ENCODE peak calls at places on chromosomes 12 and 14, in ten cellular contexts. L is AG10803; I is cardiac muscle cell; P is CD8-positive, alpha-beta T cell; Z is chondrocyte; Y is neural progenitor cell; B is progenitor cell of endocrine pancreas; F is AG04450; M is PC-3; C is mesothelial cell of epicardium. R is an unnamed sample.

GRCh38 chr14:103552011-103552797 is 10.3 kb downstream of the BAG5 start:
- DNase-seq in C (no peak), Y (no peak), P (no peak), M (peak), B (no peak), F (no peak), L (peak), I (peak), Z (peak), R (no peak)

GRCh38 chr14:100364403-100364802 is 41.3 kb downstream of the SLC25A47 start:
- DNase-seq in L (no peak), I (no peak), F (no peak), B (no peak), P (no peak), C (no peak), Y (no peak), M (no peak), Z (no peak), R (no peak)

GRCh38 chr12:115871714-115872113 is 405.8 kb downstream of the MED13L start:
- DNase-seq in F (no peak), B (no peak), P (no peak), L (peak), Y (peak), M (peak), Z (no peak), I (peak), C (no peak), R (peak)

GRCh38 chr12:44589697-44590096 is 286.4 kb downstream of the NELL2 start:
- DNase-seq in L (no peak), B (no peak), Z (no peak), M (peak), P (no peak), Y (no peak), I (no peak), F (no peak), C (no peak), R (no peak)

GRCh38 chr12:53230971-53231858 is 794 bp downstream of the RARG start:
- DNase-seq in C (no peak), Y (no peak), L (no peak), I (no peak), Z (no peak), B (no peak), P (no peak), F (no peak), M (no peak), R (no peak)

GRCh38 chr12:109477963-109478315 is 505 bp downstream of the UBE3B start:
- DNase-seq in M (no peak), C (no peak), I (no peak), Y (no peak), B (no peak), P (no peak), F (no peak), Z (no peak), L (no peak), R (no peak)

GRCh38 chr12:120234643-120235368 is 30.7 kb downstream of the PXN start:
- DNase-seq in Y (peak), Z (no peak), F (peak), C (peak), L (peak), I (peak), B (no peak), M (peak), P (no peak), R (peak)

GRCh38 chr14:72907886-72908285 is 14.0 kb upstream of the DPF3 start:
- DNase-seq in L (peak), B (no peak), C (no peak), I (peak), Y (no peak), F (no peak), M (peak), P (no peak), Z (no peak), R (peak)

GRCh38 chr14:69101331-69101826 is 51.5 kb downstream of the DCAF5 start:
- DNase-seq in C (no peak), Z (no peak), B (no peak), L (peak), Y (peak), P (no peak), I (peak), M (peak), F (peak), R (peak)

GRCh38 chr12:69431604-69432222 is 38.5 kb upstream of the FRS2 start:
- DNase-seq in P (no peak), Z (no peak), L (no peak), F (no peak), C (no peak), B (no peak), I (no peak), Y (no peak), M (no peak), R (no peak)

GRCh38 chr14:101147848-101148247 is 244.3 kb upstream of the RTL1 start:
- DNase-seq in Y (no peak), Z (no peak), P (no peak), I (no peak), F (no peak), L (no peak), M (no peak), B (no peak), C (no peak), R (no peak)

GRCh38 chr12:122080149-122081107 is 1.9 kb downstream of the MLXIP start:
- DNase-seq in Z (peak), M (peak), P (no peak), L (peak), C (no peak), Y (peak), B (no peak), I (peak), F (peak), R (peak)

GRCh38 chr12:123772074-123772473 is 10.0 kb downstream of the DNAH10 start:
- DNase-seq in B (no peak), L (no peak), Z (no peak), F (no peak), P (no peak), M (no peak), C (no peak), Y (no peak), I (no peak), R (no peak)

GRCh38 chr12:44771485-44771884 is 104.6 kb downstream of the NELL2 start:
- DNase-seq in L (no peak), C (no peak), B (no peak), I (no peak), P (no peak), Y (no peak), Z (no peak), F (no peak), M (no peak), R (no peak)

GRCh38 chr12:88242161-88242925 is 100.2 kb downstream of the TMTC3 start:
- DNase-seq in M (peak), I (peak), L (peak), Y (no peak), B (no peak), Z (no peak), F (peak), P (no peak), C (no peak), R (peak)

GRCh38 chr12:109923481-109924245 is 23.6 kb downstream of the TCHP start:
- DNase-seq in P (no peak), C (no peak), B (no peak), F (no peak), L (no peak), Y (no peak), I (no peak), Z (peak), M (no peak), R (no peak)

GRCh38 chr12:119819322-119819721 is 57.8 kb downstream of the CIT start:
- DNase-seq in I (no peak), F (no peak), C (no peak), Z (no peak), P (no peak), M (no peak), L (no peak), Y (no peak), B (no peak), R (no peak)

GRCh38 chr12:59429766-59430165 is 166.1 kb upstream of the SLC16A7 start:
- DNase-seq in F (peak), L (peak), P (no peak), Z (no peak), I (no peak), B (no peak), C (no peak), M (no peak), Y (no peak), R (no peak)

GRCh38 chr14:91256661-91257060 is 12.2 kb upstream of the GPR68 start:
- DNase-seq in B (no peak), I (peak), C (no peak), P (no peak), F (no peak), Y (no peak), Z (no peak), L (no peak), M (no peak), R (no peak)

GRCh38 chr12:124565071-124565491 is 2.3 kb downstream of the NCOR2 start:
- DNase-seq in L (no peak), I (no peak), M (no peak), B (peak), F (no peak), P (no peak), Z (peak), Y (peak), C (no peak), R (no peak)

GRCh38 chr12:82378997-82379396 is 20.7 kb downstream of the METTL25 start:
- DNase-seq in F (no peak), I (no peak), Z (no peak), P (no peak), C (no peak), B (no peak), M (no peak), Y (no peak), L (no peak), R (no peak)

GRCh38 chr14:65922166-65922565 is 509.6 kb downstream of the FUT8 start:
- DNase-seq in P (no peak), M (no peak), Z (no peak), C (no peak), L (peak), B (no peak), F (no peak), I (no peak), Y (no peak), R (no peak)

GRCh38 chr12:81295286-81295685 is 217.4 kb downstream of the ACSS3 start:
- DNase-seq in B (no peak), Z (no peak), Y (no peak), F (no peak), I (no peak), P (no peak), M (no peak), L (no peak), C (no peak), R (no peak)

GRCh38 chr12:45439039-45439438 is 223.1 kb downstream of the ANO6 start:
- DNase-seq in L (no peak), F (no peak), Y (no peak), Z (no peak), P (no peak), I (no peak), B (no peak), M (peak), C (no peak), R (peak)

GRCh38 chr12:12081836-12082497 is 11.2 kb downstream of the BCL2L14 start:
- DNase-seq in C (no peak), Y (peak), Z (no peak), I (peak), F (no peak), L (peak), P (no peak), B (no peak), M (peak), R (peak)

GRCh38 chr12:53267309-53268008 is 640 bp upstream of the ESPL1 start:
- DNase-seq in C (no peak), I (no peak), B (no peak), Z (no peak), L (no peak), P (peak), M (no peak), Y (no peak), F (no peak), R (peak)

GRCh38 chr12:6765048-6765633 is 1.0 kb upstream of the PTMS start:
- DNase-seq in P (no peak), F (no peak), Z (no peak), B (no peak), L (no peak), Y (peak), C (no peak), M (peak), I (no peak), R (no peak)

GRCh38 chr12:34394211-34395055 is 372.1 kb downstream of the ALG10 start:
- DNase-seq in Z (peak), L (no peak), B (peak), C (peak), Y (no peak), F (no peak), M (no peak), I (no peak), P (peak), R (no peak)

GRCh38 chr12:43869184-43869583 is 33.3 kb downstream of the TMEM117 start:
- DNase-seq in C (no peak), L (no peak), P (no peak), B (no peak), M (peak), Z (no peak), F (no peak), Y (no peak), I (no peak), R (no peak)

GRCh38 chr12:6982532-6982931 is 11.8 kb downstream of the EMG1 start:
- DNase-seq in L (no peak), B (no peak), I (no peak), F (no peak), M (no peak), P (no peak), Y (no peak), C (no peak), Z (no peak), R (no peak)

GRCh38 chr12:64181504-64182291 is 40.4 kb downstream of the KICS2 start:
- DNase-seq in Y (peak), M (peak), F (peak), P (no peak), B (no peak), L (peak), C (no peak), Z (no peak), I (peak), R (peak)

DNA sequence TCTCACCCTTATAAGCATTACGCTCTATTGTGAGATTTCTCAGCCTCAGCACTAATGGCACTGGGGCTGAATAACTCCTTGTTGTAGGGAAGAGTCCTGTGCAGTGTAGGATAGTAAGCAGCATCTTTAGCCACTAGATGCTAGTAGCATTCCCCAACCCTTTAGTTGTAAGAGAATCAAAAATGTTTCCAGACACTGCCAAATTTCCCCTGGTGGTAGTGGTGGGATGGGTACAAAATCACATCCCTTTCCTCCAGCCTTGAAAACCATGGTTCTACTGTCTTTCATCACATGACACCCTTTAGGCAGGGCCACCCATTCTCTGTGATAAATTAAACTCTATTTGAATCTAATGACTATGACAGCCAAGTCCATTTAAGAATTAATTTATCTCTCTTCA is 199.3 kb downstream of the ANO4 start:
- DNase-seq in I (no peak), L (no peak), Y (peak), M (no peak), B (no peak), F (no peak), Z (no peak), C (no peak), P (no peak), R (no peak)
- TF ChIP-seq CTCF in I (no peak), L (no peak), Y (peak), M (peak), B (no peak), F (peak), Z (peak), C (peak), P (no peak), R (no peak)

GRCh38 chr14:92385561-92385960 is 62.6 kb downstream of the SLC24A4 start:
- DNase-seq in Y (no peak), F (no peak), P (no peak), M (no peak), Z (no peak), C (no peak), I (no peak), B (no peak), L (no peak), R (no peak)

GRCh38 chr14:92380131-92380530 is 57.2 kb downstream of the SLC24A4 start:
- DNase-seq in Y (peak), F (no peak), I (no peak), B (no peak), P (no peak), C (no peak), M (no peak), L (no peak), Z (no peak), R (no peak)

GRCh38 chr14:92384461-92385133 is 61.6 kb downstream of the SLC24A4 start:
- DNase-seq in Y (no peak), M (no peak), L (no peak), I (peak), Z (no peak), C (no peak), P (no peak), B (no peak), F (no peak), R (no peak)

GRCh38 chr14:92380582-92380981 is 57.6 kb downstream of the SLC24A4 start:
- DNase-seq in P (no peak), B (no peak), L (no peak), M (no peak), Z (no peak), I (no peak), Y (no peak), F (no peak), C (no peak), R (no peak)

DNA sequence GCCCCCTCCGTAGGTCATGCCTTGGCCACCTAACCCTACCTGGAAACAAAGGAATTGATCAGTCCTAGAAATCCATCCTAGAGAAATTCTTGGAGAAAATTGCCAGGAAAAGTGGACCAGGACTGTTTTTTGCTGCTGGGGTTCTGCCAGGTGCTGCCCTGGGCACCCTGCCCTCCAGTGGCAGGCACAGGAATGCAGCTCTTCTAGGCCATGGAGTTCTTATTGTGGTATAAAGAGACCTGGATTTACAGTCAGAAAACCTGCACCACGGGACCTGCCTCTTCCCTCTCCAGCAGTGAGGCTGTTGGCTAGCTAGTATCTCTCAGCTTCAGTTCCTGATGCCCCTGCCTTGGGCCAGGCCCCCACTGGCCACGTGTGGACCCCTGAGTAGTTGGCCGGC is 59.7 kb downstream of the SLC24A4 start:
- DNase-seq in L (no peak), F (no peak), I (no peak), M (peak), Z (no peak), B (no peak), Y (peak), P (no peak), C (no peak), R (peak)
- TF ChIP-seq CTCF in L (peak), F (no peak), I (peak), M (peak), Z (peak), B (peak), Y (peak), P (no peak), C (no peak), R (peak)

GRCh38 chr12:56192582-56192981 is 3.3 kb upstream of the SMARCC2 start:
- DNase-seq in F (no peak), L (no peak), Z (no peak), I (no peak), B (no peak), Y (no peak), M (no peak), C (no peak), P (no peak), R (no peak)
- TF ChIP-seq CTCF in F (no peak), L (no peak), Z (no peak), I (no peak), B (no peak), Y (no peak), M (no peak), C (no peak), P (no peak), R (no peak)

GRCh38 chr12:1634590-1635191 is 5.7 kb downstream of the WNT5B start:
- DNase-seq in P (peak), Z (no peak), Y (peak), B (peak), I (peak), F (peak), C (peak), L (peak), M (peak), R (peak)
- TF ChIP-seq CTCF in P (peak), Z (peak), Y (peak), B (peak), I (peak), F (peak), C (peak), L (peak), M (peak), R (peak)

DNA sequence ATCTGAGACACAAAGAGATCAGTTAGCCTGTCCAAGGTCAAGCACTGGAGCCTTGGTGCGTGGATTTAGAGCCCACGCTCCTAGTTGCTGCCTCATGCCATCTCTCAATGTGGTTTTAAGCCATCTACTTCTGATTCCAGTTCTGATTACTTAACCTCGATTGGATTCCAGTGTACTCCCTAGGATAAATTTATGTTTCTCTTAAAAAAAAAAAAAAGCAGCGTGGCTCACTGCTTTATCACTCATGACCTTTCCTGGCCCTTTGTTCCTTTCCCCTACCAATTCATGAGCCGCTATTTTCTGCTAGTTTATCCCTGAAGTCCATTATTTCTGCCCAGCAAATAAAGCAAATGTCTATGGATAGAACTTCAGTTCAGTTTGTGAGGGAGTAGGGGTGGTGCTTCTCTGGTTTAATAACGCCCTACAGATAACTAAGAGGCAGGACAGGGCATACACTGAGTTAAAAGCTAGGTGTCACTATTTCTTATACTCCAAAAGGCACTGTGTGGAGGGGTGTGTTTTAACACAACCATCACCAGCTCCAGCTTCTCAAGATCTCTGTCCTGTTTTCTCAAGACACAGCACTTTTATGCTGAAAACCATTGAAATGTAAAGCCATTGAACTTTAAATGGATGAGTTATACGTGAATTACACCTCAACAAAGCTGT is 9.8 kb upstream of the PARP11 start:
- DNase-seq in Y (no peak), Z (no peak), L (no peak), C (no peak), B (no peak), P (no peak), F (no peak), I (peak), M (peak), R (no peak)
- TF ChIP-seq CTCF in Y (peak), Z (peak), L (peak), C (no peak), B (peak), P (no peak), F (no peak), I (peak), M (peak), R (no peak)

DNA sequence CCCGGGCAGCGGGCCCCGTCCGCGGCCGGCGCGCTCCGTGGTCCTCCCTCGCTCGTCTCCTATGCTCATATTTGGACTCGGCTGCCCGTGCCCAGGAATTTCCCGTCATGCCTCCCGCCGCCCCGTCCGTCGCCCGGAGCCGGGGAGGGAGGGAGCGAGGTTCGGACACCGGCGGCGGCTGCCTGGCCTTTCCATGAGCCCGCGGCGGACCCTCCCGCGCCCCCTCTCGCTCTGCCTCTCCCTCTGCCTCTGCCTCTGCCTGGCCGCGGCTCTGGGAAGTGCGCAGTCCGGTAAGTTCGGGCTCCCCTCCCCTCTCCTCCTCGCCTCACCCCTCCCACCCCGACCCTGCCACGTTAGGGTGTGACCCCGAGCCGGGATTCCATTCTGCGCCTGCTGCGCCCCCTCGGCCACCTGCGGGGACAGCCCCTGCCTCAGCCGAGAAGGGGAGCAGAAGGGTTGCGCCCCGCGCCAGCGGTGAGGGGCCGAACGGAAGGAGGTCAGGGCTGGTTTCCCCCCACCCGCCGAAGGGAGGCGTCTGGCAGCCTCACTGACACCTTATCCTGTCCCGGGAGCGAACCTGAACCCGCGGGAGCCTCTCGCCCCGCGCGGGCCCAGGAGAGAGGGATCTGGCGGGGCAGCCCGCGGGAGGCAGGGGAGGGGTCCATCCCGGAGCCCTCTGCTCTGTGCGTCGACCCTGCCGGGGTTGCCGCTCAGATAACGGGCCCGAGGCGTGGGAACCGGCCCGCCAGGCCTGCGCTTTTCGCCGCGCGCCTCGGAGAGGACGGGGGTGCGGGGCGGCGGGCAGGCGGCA is at the start of gene MSRB3:
- DNase-seq in B (peak), Z (peak), L (peak), C (peak), I (peak), Y (peak), F (peak), P (peak), M (peak), R (peak)
- TF ChIP-seq CTCF in B (peak), Z (peak), L (peak), C (no peak), I (peak), Y (peak), F (no peak), P (no peak), M (no peak), R (no peak)